ENCODE peak calls at places on chromosomes 4 and X, in five cellular contexts. L, I, U, A and V are unnamed samples.

GRCh38 chr4:182449186-182449880 is 206.1 kb downstream of the TENM3 start:
- DNase-seq in A (no peak), I (no peak), L (peak), U (no peak), V (no peak)

GRCh38 chr4:140188975-140189374 is 35.0 kb upstream of the MAML3 start:
- DNase-seq in L (peak), I (peak), A (no peak), U (no peak), V (peak)

GRCh38 chr4:52244773-52245360 is 193.8 kb downstream of the SPATA18 start:
- DNase-seq in A (no peak), I (no peak), U (no peak), L (no peak), V (no peak)

GRCh38 chr4:185211641-185212040 is 2.2 kb downstream of the SNX25 start:
- DNase-seq in U (no peak), A (no peak), L (no peak), I (no peak), V (no peak)

GRCh38 chrX:37958493-37959211 is 47.7 kb upstream of the SYTL5 start:
- DNase-seq in I (no peak), U (no peak), L (no peak), A (no peak), V (no peak)

GRCh38 chr4:181822005-181822375 is 421.2 kb upstream of the TENM3 start:
- DNase-seq in U (no peak), I (no peak), L (no peak), A (no peak), V (no peak)

GRCh38 chr4:73573794-73574528 is 46.3 kb downstream of the RASSF6 start:
- DNase-seq in I (no peak), L (peak), A (peak), U (no peak), V (peak)

GRCh38 chr4:53205970-53206369 is 159.9 kb downstream of the SCFD2 start:
- DNase-seq in A (no peak), L (no peak), I (no peak), U (no peak), V (no peak)

GRCh38 chr4:154807042-154807630 is 26.1 kb downstream of the RBM46 start:
- DNase-seq in L (no peak), I (no peak), A (no peak), U (no peak), V (no peak)

GRCh38 chr4:143517764-143518163 is 4.3 kb downstream of the SMARCA5 start:
- DNase-seq in I (no peak), L (no peak), A (no peak), U (no peak), V (no peak)

GRCh38 chr4:15232725-15233597 is 194.9 kb upstream of the C1QTNF7 start:
- DNase-seq in A (peak), I (no peak), U (no peak), L (no peak), V (no peak)

GRCh38 chr4:40471923-40472322 is 136.8 kb downstream of the CHRNA9 start:
- DNase-seq in I (no peak), U (no peak), L (no peak), A (no peak), V (no peak)

GRCh38 chr4:7021930-7022658 is 21.1 kb upstream of the TADA2B start:
- DNase-seq in L (no peak), A (no peak), I (no peak), U (no peak), V (no peak)

GRCh38 chr4:154511990-154512389 is 20.4 kb upstream of the DCHS2 start:
- DNase-seq in I (no peak), U (no peak), L (no peak), A (no peak), V (no peak)

GRCh38 chr4:180900781-180901180 is 1342.4 kb upstream of the TENM3 start:
- DNase-seq in I (no peak), A (no peak), L (no peak), U (no peak), V (no peak)

GRCh38 chrX:40104649-40105015 is 6.9 kb upstream of the BCOR start:
- DNase-seq in L (no peak), I (peak), U (no peak), A (no peak), V (no peak)

GRCh38 chrX:152917969-152918579 is 20.2 kb downstream of the ZNF185 start:
- DNase-seq in I (no peak), A (no peak), U (no peak), L (no peak), V (no peak)

GRCh38 chrX:48826135-48826875 is at the start of gene ERAS:
- DNase-seq in A (no peak), I (no peak), L (no peak), U (no peak), V (peak)

GRCh38 chr4:137994858-137995257 is 247.3 kb downstream of the SLC7A11 start:
- DNase-seq in U (no peak), A (no peak), L (no peak), I (no peak), V (no peak)

GRCh38 chrX:15749642-15750610 is 11.9 kb downstream of the CA5B start:
- DNase-seq in A (no peak), L (peak), I (no peak), U (no peak), V (no peak)

GRCh38 chrX:120270567-120270966 is 20.0 kb downstream of the ZBTB33 start:
- DNase-seq in I (no peak), L (no peak), U (no peak), A (no peak), V (no peak)

GRCh38 chr4:119118397-119118796 is 17.2 kb upstream of the MYOZ2 start:
- DNase-seq in A (no peak), U (no peak), L (no peak), I (no peak), V (no peak)

GRCh38 chrX:68719181-68719903 is 71.9 kb downstream of the STARD8 start:
- DNase-seq in U (no peak), L (no peak), A (no peak), I (no peak), V (peak)

GRCh38 chrX:131271274-131271673 is 17.8 kb downstream of the IGSF1 start:
- DNase-seq in U (no peak), A (no peak), L (no peak), I (no peak), V (no peak)

GRCh38 chrX:148495156-148495555 is 5.3 kb upstream of the AFF2 start:
- DNase-seq in U (no peak), L (no peak), A (no peak), I (no peak), V (no peak)

GRCh38 chr4:112830753-112831386 is 193.9 kb downstream of the LARP7 start:
- DNase-seq in L (no peak), U (no peak), A (no peak), I (no peak), V (no peak)